ENCODE peak calls at places on chromosomes 16 and 17, in seven cellular contexts. N is HCT116, Y is SK-N-SH, R is GM12878, C is HepG2, D is H1, E is K562. W is an unnamed sample.

GRCh38 chr17:21081967-21082366 is 39.2 kb upstream of the USP22 start:
- DNase-seq in N (peak; percentile 48), Y (no peak), R (no peak), C (no peak), D (no peak), E (peak; percentile 66), W (peak; percentile 57)

GRCh38 chr17:31155208-31155810 is 60.5 kb downstream of the NF1 start:
- DNase-seq in N (no peak), Y (no peak), R (no peak), C (no peak), D (no peak), E (no peak), W (no peak)

GRCh38 chr17:19384723-19385391 is 2.1 kb downstream of the MFAP4 start:
- DNase-seq in N (no peak), Y (peak; percentile 84), R (no peak), C (no peak), D (no peak), E (peak; percentile 14), W (no peak)

GRCh38 chr16:2745116-2745890 is 7.1 kb upstream of the SRRM2 start:
- DNase-seq in N (no peak), Y (no peak), R (no peak), C (no peak), D (no peak), E (no peak), W (no peak)

GRCh38 chr17:55167024-55167721 is 97.6 kb upstream of the HLF start:
- DNase-seq in N (no peak), Y (no peak), R (no peak), C (no peak), D (no peak), E (no peak), W (no peak)

GRCh38 chr16:84618428-84619102 is 687 bp upstream of the COTL1 start:
- DNase-seq in N (peak; percentile 99), Y (peak; percentile 63), R (no peak), C (peak; percentile 65), D (peak; percentile 54), E (peak; percentile 80), W (no peak)

GRCh38 chr16:57029161-57030160 is 40.1 kb downstream of the NLRC5 start:
- DNase-seq in N (no peak), Y (no peak), R (no peak), C (no peak), D (no peak), E (no peak), W (no peak)

GRCh38 chr17:16909887-16910286 is 62.0 kb downstream of the TNFRSF13B start:
- DNase-seq in N (no peak), Y (no peak), R (no peak), C (no peak), D (no peak), E (no peak), W (no peak)

GRCh38 chr16:89922884-89923639 is at the start of gene TUBB3:
- DNase-seq in N (peak; percentile 56), Y (peak; percentile 97), R (no peak), C (peak; percentile 73), D (no peak), E (peak; percentile 98), W (peak; percentile 80)

GRCh38 chr17:18986541-18987229 is 17.9 kb downstream of the FAM83G start:
- DNase-seq in N (no peak), Y (no peak), R (no peak), C (no peak), D (no peak), E (no peak), W (no peak)

GRCh38 chr17:68777856-68778694 is 176.9 kb upstream of the FAM20A start:
- DNase-seq in N (no peak), Y (no peak), R (no peak), C (peak; percentile 81), D (no peak), E (no peak), W (no peak)

GRCh38 chr17:75679706-75680201 is 12.6 kb downstream of the SAP30BP start:
- DNase-seq in N (no peak), Y (no peak), R (no peak), C (no peak), D (no peak), E (no peak), W (peak; percentile 77)

GRCh38 chr17:68566145-68566738 is 34.9 kb downstream of the FAM20A start:
- DNase-seq in N (no peak), Y (no peak), R (no peak), C (no peak), D (no peak), E (no peak), W (no peak)

GRCh38 chr16:48860341-48860740 is 250.4 kb upstream of the N4BP1 start:
- DNase-seq in N (no peak), Y (no peak), R (no peak), C (no peak), D (no peak), E (no peak), W (no peak)

GRCh38 chr17:75478508-75478907 is 22.1 kb downstream of the TMEM94 start:
- DNase-seq in N (no peak), Y (no peak), R (no peak), C (no peak), D (no peak), E (no peak), W (no peak)

GRCh38 chr16:10606607-10607006 is 26.2 kb upstream of the EMP2 start:
- DNase-seq in N (no peak), Y (no peak), R (no peak), C (no peak), D (no peak), E (no peak), W (no peak)

GRCh38 chr17:32486701-32487459 is at the start of gene CDK5R1:
- DNase-seq in N (no peak), Y (peak; percentile 87), R (no peak), C (peak; percentile 41), D (no peak), E (peak; percentile 86), W (peak; percentile 88)

GRCh38 chr17:17347956-17348871 is 45.0 kb downstream of the NT5M start:
- DNase-seq in N (no peak), Y (peak; percentile 14), R (no peak), C (no peak), D (no peak), E (no peak), W (no peak)

GRCh38 chr16:75116081-75116910 is at the start of gene LDHD:
- DNase-seq in N (peak; percentile 75), Y (peak; percentile 71), R (no peak), C (peak; percentile 86), D (peak; percentile 63), E (peak; percentile 79), W (peak; percentile 92)
- TF ChIP-seq JUND in N (no peak), Y (no peak), R (no peak), C (no peak), D (no peak), E (no peak), W (no peak)

DNA sequence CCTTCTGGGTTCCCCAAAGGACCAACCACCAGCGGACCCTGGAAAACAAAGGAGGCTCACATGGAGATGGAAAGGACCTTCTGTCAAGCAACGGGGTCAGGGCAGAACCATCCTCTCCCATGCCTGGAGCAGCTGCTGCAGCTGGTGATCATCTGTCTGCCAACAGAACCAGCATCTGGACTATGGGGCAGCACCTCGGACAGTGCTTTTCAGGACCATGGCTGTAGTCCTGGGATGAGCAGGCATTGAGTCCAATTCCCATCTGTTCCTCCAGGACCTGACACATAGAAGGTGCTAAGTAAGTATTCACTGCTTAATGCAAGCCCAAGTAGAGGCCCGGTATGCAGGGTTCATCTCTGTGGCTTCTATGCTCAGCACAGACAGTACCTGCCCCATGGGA is 304.7 kb downstream of the XYLT1 start:
- DNase-seq in N (no peak), Y (no peak), R (no peak), C (no peak), D (no peak), E (no peak), W (no peak)
- TF ChIP-seq JUND in N (no peak), Y (no peak), R (no peak), C (no peak), D (no peak), E (no peak), W (no peak)

DNA sequence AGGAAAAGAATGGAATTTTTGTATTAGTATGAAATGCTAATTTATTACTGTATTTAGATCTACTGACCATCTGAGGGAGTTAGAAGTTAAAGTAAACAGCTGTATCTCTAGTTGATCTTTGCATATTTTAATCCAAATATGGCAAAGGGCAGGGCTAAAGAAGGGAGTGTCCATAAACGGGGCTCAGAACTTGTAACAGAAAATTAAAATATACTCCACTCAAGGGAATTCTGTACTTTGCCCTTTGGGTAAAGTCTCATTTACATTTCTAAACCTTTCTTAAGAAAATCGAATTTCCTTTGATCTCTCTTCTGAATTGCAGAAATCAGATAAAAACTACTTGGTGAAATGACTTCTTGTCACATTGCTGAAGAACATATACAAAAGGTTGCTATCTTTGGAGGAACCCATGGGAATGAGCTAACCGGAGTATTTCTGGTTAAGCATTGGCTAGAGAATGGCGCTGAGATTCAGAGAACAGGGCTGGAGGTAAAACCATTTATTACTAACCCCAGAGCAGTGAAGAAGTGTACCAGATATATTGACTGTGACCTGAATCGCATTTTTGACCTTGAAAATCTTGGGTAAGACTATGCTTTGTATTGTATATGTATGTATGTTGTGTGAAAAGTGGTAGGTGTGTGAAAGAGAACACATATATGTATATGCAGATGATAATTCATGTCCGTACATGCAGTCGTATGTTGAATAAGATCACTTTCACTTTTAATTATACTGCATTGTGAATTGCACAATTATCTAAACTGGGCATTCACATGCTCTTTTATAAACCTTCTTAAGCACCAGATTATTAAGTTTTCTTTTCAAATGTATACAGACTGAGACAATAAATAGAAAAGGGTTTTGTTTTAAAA is at the start of gene ASPA:
- DNase-seq in N (no peak), Y (no peak), R (no peak), C (no peak), D (no peak), E (no peak), W (no peak)
- TF ChIP-seq JUND in N (no peak), Y (no peak), R (no peak), C (no peak), D (no peak), E (no peak), W (no peak)

DNA sequence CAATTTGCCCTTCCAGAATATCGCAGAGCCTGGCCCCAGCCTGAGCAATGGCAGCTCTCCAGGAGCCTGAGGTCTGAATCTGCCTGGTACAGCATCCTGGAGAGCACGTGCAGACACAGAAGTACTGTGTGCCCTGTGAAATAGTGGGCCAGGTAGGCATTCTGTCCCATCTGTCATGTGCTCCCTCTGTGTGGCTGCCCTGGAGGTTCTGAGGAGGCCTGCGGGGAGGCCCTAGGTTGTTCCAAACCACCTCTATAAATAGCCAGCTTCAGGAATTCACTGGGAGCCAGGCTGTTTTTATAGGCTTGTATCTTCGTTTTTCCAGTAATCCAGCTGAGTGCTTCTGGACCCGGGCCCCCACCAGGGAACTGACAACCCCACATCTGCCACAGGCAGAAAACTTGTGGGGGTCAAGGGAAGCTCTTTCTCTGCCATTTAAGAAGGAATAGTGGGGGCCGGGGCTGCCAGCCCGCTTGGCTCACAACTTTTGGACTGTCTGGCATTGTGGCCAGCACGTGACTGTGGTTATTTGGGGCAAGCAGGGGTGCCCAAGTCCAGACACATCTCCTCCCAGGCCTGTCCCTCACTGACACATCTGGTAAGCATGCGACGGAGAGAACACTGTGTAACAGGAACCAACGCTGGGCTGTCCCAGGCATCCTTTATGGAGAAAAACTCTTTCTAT is 356.3 kb upstream of the TNRC6C start:
- DNase-seq in N (no peak), Y (peak; percentile 59), R (no peak), C (no peak), D (no peak), E (no peak), W (no peak)
- TF ChIP-seq JUND in N (no peak), Y (no peak), R (no peak), C (no peak), D (no peak), E (no peak), W (no peak)